ENCODE peak calls at places on chromosomes 1 and 21, in seven cellular contexts. One of them, this sample, is unnamed.

GRCh38 chr1:25148673-25149300 is 83.5 kb downstream of the SYF2 start:
- DNase-seq in MM.1S: peak; percentile 31
- DNase-seq in thoracic aorta: no peak
- DNase-seq in lung: no peak
- DNase-seq in neural progenitor cell: peak; percentile 28
- DNase-seq in heart left ventricle: no peak
- DNase-seq in upper lobe of right lung: no peak
- DNase-seq in this sample: no peak

GRCh38 chr1:228059536-228060457 is 22.7 kb upstream of the ARF1 start:
- DNase-seq in upper lobe of right lung: peak; percentile 99
- DNase-seq in lung: peak; percentile 99
- DNase-seq in heart left ventricle: no peak
- DNase-seq in MM.1S: no peak
- DNase-seq in neural progenitor cell: peak; percentile 83
- DNase-seq in thoracic aorta: no peak
- DNase-seq in this sample: peak; percentile 22

GRCh38 chr21:36516271-36516670 is 36.3 kb upstream of the CLDN14 start:
- DNase-seq in lung: no peak
- DNase-seq in neural progenitor cell: no peak
- DNase-seq in thoracic aorta: no peak
- DNase-seq in upper lobe of right lung: no peak
- DNase-seq in heart left ventricle: no peak
- DNase-seq in MM.1S: no peak
- DNase-seq in this sample: no peak

GRCh38 chr1:242886137-242886536 is 361.6 kb upstream of the PLD5 start:
- DNase-seq in neural progenitor cell: no peak
- DNase-seq in thoracic aorta: no peak
- DNase-seq in heart left ventricle: no peak
- DNase-seq in MM.1S: no peak
- DNase-seq in lung: no peak
- DNase-seq in upper lobe of right lung: no peak
- DNase-seq in this sample: no peak

GRCh38 chr1:109262231-109263010 is 13.1 kb downstream of the CELSR2 start:
- DNase-seq in upper lobe of right lung: no peak
- DNase-seq in MM.1S: no peak
- DNase-seq in lung: no peak
- DNase-seq in heart left ventricle: no peak
- DNase-seq in neural progenitor cell: no peak
- DNase-seq in thoracic aorta: no peak
- DNase-seq in this sample: no peak

GRCh38 chr1:110348050-110348449 is 8.9 kb downstream of the RBM15 start:
- DNase-seq in neural progenitor cell: no peak
- DNase-seq in lung: no peak
- DNase-seq in MM.1S: no peak
- DNase-seq in thoracic aorta: no peak
- DNase-seq in upper lobe of right lung: no peak
- DNase-seq in heart left ventricle: no peak
- DNase-seq in this sample: no peak

GRCh38 chr1:212542761-212543187 is 65.8 kb upstream of the ATF3 start:
- DNase-seq in neural progenitor cell: no peak
- DNase-seq in heart left ventricle: no peak
- DNase-seq in thoracic aorta: no peak
- DNase-seq in MM.1S: no peak
- DNase-seq in lung: no peak
- DNase-seq in upper lobe of right lung: no peak
- DNase-seq in this sample: no peak

GRCh38 chr1:229117664-229118300 is 153.1 kb upstream of the RAB4A start:
- DNase-seq in heart left ventricle: peak; percentile 36
- DNase-seq in upper lobe of right lung: peak; percentile 89
- DNase-seq in lung: peak; percentile 79
- DNase-seq in MM.1S: no peak
- DNase-seq in neural progenitor cell: no peak
- DNase-seq in thoracic aorta: peak; percentile 82
- DNase-seq in this sample: peak; percentile 50

GRCh38 chr1:91701494-91701869 is 184.5 kb downstream of the TGFBR3 start:
- DNase-seq in neural progenitor cell: no peak
- DNase-seq in thoracic aorta: no peak
- DNase-seq in upper lobe of right lung: no peak
- DNase-seq in heart left ventricle: no peak
- DNase-seq in MM.1S: no peak
- DNase-seq in lung: no peak
- DNase-seq in this sample: no peak

GRCh38 chr1:164770149-164770529 is 211.2 kb downstream of the PBX1 start:
- DNase-seq in heart left ventricle: no peak
- DNase-seq in neural progenitor cell: no peak
- DNase-seq in lung: no peak
- DNase-seq in thoracic aorta: no peak
- DNase-seq in upper lobe of right lung: no peak
- DNase-seq in MM.1S: no peak
- DNase-seq in this sample: no peak

GRCh38 chr1:164771001-164771550 is 212.1 kb downstream of the PBX1 start:
- DNase-seq in upper lobe of right lung: no peak
- DNase-seq in heart left ventricle: no peak
- DNase-seq in lung: no peak
- DNase-seq in thoracic aorta: no peak
- DNase-seq in MM.1S: no peak
- DNase-seq in neural progenitor cell: no peak
- DNase-seq in this sample: no peak

GRCh38 chr1:164772635-164773034 is 213.7 kb downstream of the PBX1 start:
- DNase-seq in lung: peak; percentile 79
- DNase-seq in neural progenitor cell: no peak
- DNase-seq in thoracic aorta: peak; percentile 60
- DNase-seq in upper lobe of right lung: peak; percentile 76
- DNase-seq in MM.1S: peak; percentile 59
- DNase-seq in heart left ventricle: peak; percentile 49
- DNase-seq in this sample: peak; percentile 69

GRCh38 chr1:164773146-164773545 is 214.2 kb downstream of the PBX1 start:
- DNase-seq in thoracic aorta: no peak
- DNase-seq in heart left ventricle: no peak
- DNase-seq in upper lobe of right lung: no peak
- DNase-seq in MM.1S: no peak
- DNase-seq in lung: no peak
- DNase-seq in neural progenitor cell: no peak
- DNase-seq in this sample: peak; percentile 9

DNA sequence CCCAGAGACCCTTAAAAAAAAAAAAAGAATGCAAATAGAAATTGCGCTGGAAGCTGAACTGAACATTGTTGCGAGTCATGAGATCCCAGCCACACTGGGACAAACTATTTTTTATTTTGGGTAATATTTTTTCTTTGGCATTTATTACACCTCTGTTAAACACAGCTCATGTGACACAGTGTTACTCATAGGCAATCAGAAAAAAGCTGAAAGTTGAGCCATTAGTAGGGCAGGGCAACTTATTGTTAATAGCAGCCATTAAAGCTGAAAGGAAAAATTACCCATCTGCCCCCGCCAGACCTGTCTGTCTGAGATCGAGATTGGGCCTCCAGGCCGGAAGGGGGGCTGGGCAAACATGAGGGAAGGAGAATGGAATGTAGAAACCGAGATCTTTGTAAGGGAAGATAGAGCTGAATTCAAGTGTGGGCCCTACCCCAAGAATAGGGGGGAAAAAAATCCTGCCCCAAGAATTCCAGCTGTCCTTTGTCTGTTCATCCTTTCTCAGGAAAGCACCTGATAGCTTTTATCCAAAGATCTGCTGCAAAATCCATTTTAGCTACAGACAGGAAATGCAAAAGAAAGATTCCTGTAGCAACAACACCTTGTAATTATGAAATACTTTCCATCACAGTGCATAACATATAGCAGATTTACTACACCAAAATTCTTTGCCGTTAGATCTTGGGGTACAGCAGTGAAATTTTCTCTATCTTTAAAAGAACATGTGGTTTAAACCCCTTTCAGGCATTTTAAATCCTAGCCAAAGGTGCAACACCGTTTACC is 212.8 kb downstream of the PBX1 start:
- DNase-seq in thoracic aorta: no peak
- DNase-seq in lung: no peak
- DNase-seq in upper lobe of right lung: no peak
- DNase-seq in heart left ventricle: no peak
- DNase-seq in neural progenitor cell: no peak
- DNase-seq in MM.1S: no peak
- DNase-seq in this sample: peak; percentile 82
- H3K4me1 ChIP-seq in thoracic aorta: peaks cover 29% of the 10 kb centered on the region
- H3K4me1 ChIP-seq in lung: peaks cover 12% of the 10 kb centered on the region
- H3K4me1 ChIP-seq in upper lobe of right lung: peaks cover 34% of the 10 kb centered on the region
- H3K4me1 ChIP-seq in heart left ventricle: peaks cover 48% of the 10 kb centered on the region
- H3K4me1 ChIP-seq in neural progenitor cell: peaks cover 33% of the 10 kb centered on the region
- H3K4me1 ChIP-seq in MM.1S: peaks cover 30% of the 10 kb centered on the region
- H3K4me1 ChIP-seq in this sample: peaks cover 51% of the 10 kb centered on the region

GRCh38 chr1:9529190-9529589 is 10.1 kb upstream of the SLC25A33 start:
- DNase-seq in MM.1S: peak; percentile 34
- DNase-seq in heart left ventricle: no peak
- DNase-seq in neural progenitor cell: no peak
- DNase-seq in upper lobe of right lung: no peak
- DNase-seq in lung: no peak
- DNase-seq in thoracic aorta: no peak
- DNase-seq in this sample: no peak
- H3K4me1 ChIP-seq in MM.1S: peaks cover 3% of the 10 kb centered on the region
- H3K4me1 ChIP-seq in heart left ventricle: no peaks in the 10 kb centered on the region
- H3K4me1 ChIP-seq in neural progenitor cell: peaks cover 29% of the 10 kb centered on the region
- H3K4me1 ChIP-seq in upper lobe of right lung: no peaks in the 10 kb centered on the region
- H3K4me1 ChIP-seq in lung: no peaks in the 10 kb centered on the region
- H3K4me1 ChIP-seq in thoracic aorta: no peaks in the 10 kb centered on the region
- H3K4me1 ChIP-seq in this sample: no peaks in the 10 kb centered on the region

GRCh38 chr1:22728751-22729399 is 18.2 kb downstream of the EPHB2 start:
- DNase-seq in MM.1S: no peak
- DNase-seq in neural progenitor cell: no peak
- DNase-seq in heart left ventricle: no peak
- DNase-seq in lung: no peak
- DNase-seq in thoracic aorta: no peak
- DNase-seq in upper lobe of right lung: no peak
- DNase-seq in this sample: no peak
- H3K4me1 ChIP-seq in MM.1S: no peaks in the 10 kb centered on the region
- H3K4me1 ChIP-seq in neural progenitor cell: peaks cover 10% of the 10 kb centered on the region
- H3K4me1 ChIP-seq in heart left ventricle: no peaks in the 10 kb centered on the region
- H3K4me1 ChIP-seq in lung: no peaks in the 10 kb centered on the region
- H3K4me1 ChIP-seq in thoracic aorta: no peaks in the 10 kb centered on the region
- H3K4me1 ChIP-seq in upper lobe of right lung: no peaks in the 10 kb centered on the region
- H3K4me1 ChIP-seq in this sample: peaks cover 5% of the 10 kb centered on the region

GRCh38 chr1:234963904-234964702 is 164.5 kb downstream of the TOMM20 start:
- DNase-seq in neural progenitor cell: no peak
- DNase-seq in thoracic aorta: no peak
- DNase-seq in lung: no peak
- DNase-seq in heart left ventricle: no peak
- DNase-seq in upper lobe of right lung: no peak
- DNase-seq in MM.1S: no peak
- DNase-seq in this sample: no peak

GRCh38 chr1:234962340-234962989 is 166.2 kb downstream of the TOMM20 start:
- DNase-seq in thoracic aorta: no peak
- DNase-seq in neural progenitor cell: no peak
- DNase-seq in upper lobe of right lung: no peak
- DNase-seq in MM.1S: peak; percentile 93
- DNase-seq in heart left ventricle: peak; percentile 51
- DNase-seq in lung: no peak
- DNase-seq in this sample: peak; percentile 73

GRCh38 chr1:234961468-234962339 is 166.9 kb downstream of the TOMM20 start:
- DNase-seq in heart left ventricle: no peak
- DNase-seq in MM.1S: no peak
- DNase-seq in lung: no peak
- DNase-seq in thoracic aorta: no peak
- DNase-seq in upper lobe of right lung: no peak
- DNase-seq in neural progenitor cell: no peak
- DNase-seq in this sample: no peak

GRCh38 chr1:234965128-234965527 is 163.5 kb downstream of the TOMM20 start:
- DNase-seq in thoracic aorta: no peak
- DNase-seq in lung: no peak
- DNase-seq in MM.1S: no peak
- DNase-seq in upper lobe of right lung: no peak
- DNase-seq in heart left ventricle: no peak
- DNase-seq in neural progenitor cell: no peak
- DNase-seq in this sample: no peak

DNA sequence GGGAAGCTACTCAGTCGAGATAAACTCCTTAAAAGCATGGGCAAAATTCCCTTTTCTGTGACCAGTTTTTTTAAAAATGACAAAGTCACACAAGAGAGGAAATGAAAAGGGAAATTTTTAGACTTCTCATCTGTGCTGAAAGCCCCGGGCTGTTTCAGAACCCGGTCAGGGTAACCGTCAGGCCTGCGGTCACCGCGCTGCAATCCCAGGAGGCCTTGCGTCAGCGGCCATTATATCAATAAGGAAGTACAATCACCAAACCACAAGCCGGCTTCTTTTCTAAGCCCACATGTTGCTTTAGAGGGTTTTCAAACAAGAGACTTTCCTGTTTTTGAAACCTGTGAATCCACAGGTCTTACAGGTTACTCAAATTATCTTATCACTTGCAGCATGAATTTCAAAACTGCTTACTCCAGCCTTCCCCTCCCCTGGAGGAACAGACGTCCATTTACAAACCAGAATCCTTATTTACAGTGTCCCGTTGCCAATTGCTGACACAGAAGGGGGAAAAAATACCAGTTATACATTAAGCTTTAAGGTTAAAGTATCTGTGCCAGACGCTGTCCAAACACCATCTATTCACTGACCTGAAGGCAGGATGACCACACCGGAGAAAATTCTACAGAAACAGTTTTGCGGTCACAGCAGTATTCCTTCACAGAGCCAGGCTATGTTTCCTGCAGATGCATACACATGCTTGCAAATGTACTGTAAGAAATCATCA is 165.3 kb downstream of the TOMM20 start:
- DNase-seq in heart left ventricle: peak; percentile 84
- DNase-seq in neural progenitor cell: no peak
- DNase-seq in MM.1S: peak; percentile 99
- DNase-seq in upper lobe of right lung: peak; percentile 92
- DNase-seq in thoracic aorta: no peak
- DNase-seq in lung: peak; percentile 82
- DNase-seq in this sample: no peak
- H3K4me1 ChIP-seq in heart left ventricle: peaks cover 37% of the 10 kb centered on the region
- H3K4me1 ChIP-seq in neural progenitor cell: peaks cover 14% of the 10 kb centered on the region
- H3K4me1 ChIP-seq in MM.1S: peaks cover 44% of the 10 kb centered on the region
- H3K4me1 ChIP-seq in upper lobe of right lung: peaks cover 65% of the 10 kb centered on the region
- H3K4me1 ChIP-seq in thoracic aorta: peaks cover 43% of the 10 kb centered on the region
- H3K4me1 ChIP-seq in lung: peaks cover 16% of the 10 kb centered on the region
- H3K4me1 ChIP-seq in this sample: no peaks in the 10 kb centered on the region